ENCODE peak calls at places on chromosomes 2 and 18, in six cellular contexts. U is foreskin fibroblast, X is HCT116, S is NB4, M is psoas muscle, O is fibroblast of pulmonary artery. D is an unnamed sample.

GRCh38 chr2:27735263-27735904 is 36.1 kb upstream of the MRPL33 start:
- DNase-seq in U (peak), X (no peak), S (no peak), M (peak), O (peak), D (peak)

GRCh38 chr2:27071990-27072830 is 756 bp upstream of the OST4 start:
- DNase-seq in U (no peak), X (no peak), S (peak), M (peak), O (peak), D (peak)

GRCh38 chr2:44740678-44741077 is 200.8 kb upstream of the SIX3 start:
- DNase-seq in U (peak), X (no peak), S (peak), M (no peak), O (no peak), D (peak)

GRCh38 chr18:10298346-10298745 is 156.1 kb upstream of the APCDD1 start:
- DNase-seq in U (no peak), X (no peak), S (no peak), M (no peak), O (no peak), D (no peak)

GRCh38 chr2:205947621-205948495 is 138.1 kb downstream of the INO80D start:
- DNase-seq in U (peak), X (peak), S (peak), M (peak), O (peak), D (peak)

GRCh38 chr2:59233448-59233847 is 992.3 kb upstream of the FANCL start:
- DNase-seq in U (no peak), X (no peak), S (no peak), M (no peak), O (no peak), D (no peak)

GRCh38 chr2:67880291-67880761 is 182.5 kb downstream of the C1D start:
- DNase-seq in U (peak), X (no peak), S (no peak), M (no peak), O (no peak), D (peak)

GRCh38 chr2:30421551-30422436 is 25.3 kb upstream of the LCLAT1 start:
- DNase-seq in U (peak), X (no peak), S (peak), M (no peak), O (peak), D (peak)

GRCh38 chr2:67057901-67058703 is 339.0 kb upstream of the ETAA1 start:
- DNase-seq in U (no peak), X (no peak), S (no peak), M (no peak), O (peak), D (peak)

GRCh38 chr2:23836505-23836904 is 90.4 kb downstream of the ATAD2B start:
- DNase-seq in U (no peak), X (no peak), S (no peak), M (no peak), O (no peak), D (no peak)

GRCh38 chr2:30450025-30450424 is 3.0 kb downstream of the LCLAT1 start:
- DNase-seq in U (no peak), X (no peak), S (no peak), M (no peak), O (no peak), D (no peak)

GRCh38 chr2:233084488-233084887 is 24.3 kb downstream of the INPP5D start:
- DNase-seq in U (no peak), X (no peak), S (peak), M (peak), O (peak), D (no peak)

GRCh38 chr2:216694201-216694825 is 1.0 kb downstream of the IGFBP5 start:
- DNase-seq in U (no peak), X (no peak), S (peak), M (peak), O (peak), D (no peak)

GRCh38 chr2:174013310-174013751 is 48.2 kb upstream of the SP3 start:
- DNase-seq in U (no peak), X (no peak), S (peak), M (peak), O (peak), D (peak)

GRCh38 chr18:3816601-3817363 is 366.8 kb downstream of the TGIF1 start:
- DNase-seq in U (peak), X (no peak), S (no peak), M (no peak), O (peak), D (peak)

GRCh38 chr2:43328157-43328556 is 101.8 kb upstream of the ZFP36L2 start:
- DNase-seq in U (no peak), X (no peak), S (no peak), M (no peak), O (no peak), D (no peak)

GRCh38 chr2:120594856-120595685 is 140.6 kb upstream of the GLI2 start:
- DNase-seq in U (no peak), X (peak), S (no peak), M (peak), O (no peak), D (peak)

GRCh38 chr2:66574701-66575624 is 140.0 kb downstream of the MEIS1 start:
- DNase-seq in U (peak), X (no peak), S (peak), M (peak), O (peak), D (peak)

GRCh38 chr18:24022141-24022540 is 7.6 kb downstream of the TTC39C start:
- DNase-seq in U (peak), X (no peak), S (no peak), M (no peak), O (peak), D (peak)

GRCh38 chr2:78980871-78981270 is 44.6 kb upstream of the REG3G start:
- DNase-seq in U (no peak), X (no peak), S (no peak), M (no peak), O (no peak), D (no peak)

GRCh38 chr18:68769423-68769822 is 28.5 kb upstream of the CCDC102B start:
- DNase-seq in U (peak), X (no peak), S (no peak), M (peak), O (peak), D (peak)

GRCh38 chr2:71991397-71991796 is 156.3 kb downstream of the CYP26B1 start:
- DNase-seq in U (no peak), X (no peak), S (no peak), M (no peak), O (no peak), D (no peak)

GRCh38 chr2:134205087-134205486 is 48.8 kb upstream of the MGAT5 start:
- DNase-seq in U (no peak), X (no peak), S (no peak), M (no peak), O (no peak), D (no peak)

GRCh38 chr2:85162746-85163301 is 29.6 kb downstream of the TCF7L1 start:
- DNase-seq in U (no peak), X (no peak), S (no peak), M (no peak), O (peak), D (peak)

GRCh38 chr2:234488913-234489451 is 7.9 kb downstream of the ARL4C start:
- DNase-seq in U (no peak), X (no peak), S (no peak), M (no peak), O (no peak), D (no peak)

GRCh38 chr2:26212011-26212410 is 32.4 kb downstream of the HADHA start:
- DNase-seq in U (no peak), X (no peak), S (no peak), M (no peak), O (no peak), D (no peak)

GRCh38 chr2:188353282-188353681 is 61.6 kb downstream of the GULP1 start:
- DNase-seq in U (no peak), X (no peak), S (no peak), M (no peak), O (no peak), D (no peak)

GRCh38 chr2:106882658-106883057 is 3.3 kb downstream of the ST6GAL2 start:
- DNase-seq in U (no peak), X (no peak), S (no peak), M (no peak), O (peak), D (no peak)

GRCh38 chr2:19673213-19673791 is 228.5 kb downstream of the TTC32 start:
- DNase-seq in U (no peak), X (no peak), S (no peak), M (no peak), O (no peak), D (peak)

GRCh38 chr2:206456078-206456769 is 12.9 kb downstream of the ADAM23 start:
- DNase-seq in U (no peak), X (no peak), S (no peak), M (no peak), O (no peak), D (no peak)

GRCh38 chr18:26771524-26771923 is 94.0 kb downstream of the AQP4 start:
- DNase-seq in U (no peak), X (no peak), S (peak), M (no peak), O (peak), D (no peak)
- TF ChIP-seq CTCF in U (peak), X (peak), S (peak), M (no peak), O (peak), D (peak)

GRCh38 chr2:55011741-55012574 is 38.3 kb downstream of the RTN4 start:
- DNase-seq in U (no peak), X (no peak), S (no peak), M (no peak), O (no peak), D (no peak)

GRCh38 chr2:55010915-55011314 is 39.3 kb downstream of the RTN4 start:
- DNase-seq in U (peak), X (no peak), S (peak), M (peak), O (peak), D (peak)

GRCh38 chr2:55012648-55013484 is 37.4 kb downstream of the RTN4 start:
- DNase-seq in U (no peak), X (no peak), S (no peak), M (no peak), O (no peak), D (no peak)

GRCh38 chr2:55010149-55010591 is 40.1 kb downstream of the RTN4 start:
- DNase-seq in U (no peak), X (no peak), S (no peak), M (peak), O (peak), D (peak)

GRCh38 chr2:55009277-55010055 is 40.8 kb downstream of the RTN4 start:
- DNase-seq in U (no peak), X (no peak), S (no peak), M (no peak), O (no peak), D (no peak)
- H3K4me3 ChIP-seq in U (peak), X (no peak), S (no peak), M (peak), O (peak), D (no peak)

GRCh38 chr18:12478269-12479057 is 70.7 kb downstream of the PRELID3A start:
- DNase-seq in U (no peak), X (no peak), S (peak), M (no peak), O (no peak), D (no peak)
- TF ChIP-seq CTCF in U (no peak), X (no peak), S (no peak), M (no peak), O (peak), D (peak)

GRCh38 chr18:56684277-56684676 is 33.1 kb downstream of the WDR7 start:
- DNase-seq in U (no peak), X (no peak), S (no peak), M (no peak), O (no peak), D (no peak)
- H3K4me3 ChIP-seq in U (no peak), X (no peak), S (no peak), M (no peak), O (no peak), D (no peak)

D was measured in fibroblast of mammary gland.